ENCODE peak calls at places on chromosomes 1 and 21, in seven cellular contexts. One of them, this sample, is unnamed.

GRCh38 chr21:30996728-30997127 is 41.5 kb downstream of the KRTAP19-8 start:
- DNase-seq in CD8-positive, alpha-beta memory T cell: no peak
- DNase-seq in endodermal cell: no peak
- DNase-seq in GM12865: no peak
- DNase-seq in C1 segment of cervical spinal cord: no peak
- DNase-seq in HFF-Myc: no peak
- DNase-seq in psoas muscle: no peak
- DNase-seq in this sample: no peak

GRCh38 chr1:34113362-34113761 is 51.7 kb downstream of the CSMD2 start:
- DNase-seq in endodermal cell: peak
- DNase-seq in psoas muscle: no peak
- DNase-seq in HFF-Myc: no peak
- DNase-seq in CD8-positive, alpha-beta memory T cell: no peak
- DNase-seq in C1 segment of cervical spinal cord: no peak
- DNase-seq in GM12865: no peak
- DNase-seq in this sample: no peak

GRCh38 chr1:200379431-200379755 is 30.4 kb downstream of the ZNF281 start:
- DNase-seq in HFF-Myc: peak
- DNase-seq in psoas muscle: no peak
- DNase-seq in endodermal cell: no peak
- DNase-seq in C1 segment of cervical spinal cord: no peak
- DNase-seq in CD8-positive, alpha-beta memory T cell: no peak
- DNase-seq in GM12865: no peak
- DNase-seq in this sample: no peak

GRCh38 chr1:225658041-225658440 is 5.1 kb upstream of the ENAH start:
- DNase-seq in HFF-Myc: no peak
- DNase-seq in C1 segment of cervical spinal cord: no peak
- DNase-seq in CD8-positive, alpha-beta memory T cell: no peak
- DNase-seq in GM12865: no peak
- DNase-seq in endodermal cell: no peak
- DNase-seq in psoas muscle: no peak
- DNase-seq in this sample: no peak

GRCh38 chr1:216598448-216598847 is 124.8 kb downstream of the ESRRG start:
- DNase-seq in HFF-Myc: no peak
- DNase-seq in C1 segment of cervical spinal cord: no peak
- DNase-seq in endodermal cell: no peak
- DNase-seq in CD8-positive, alpha-beta memory T cell: no peak
- DNase-seq in GM12865: no peak
- DNase-seq in psoas muscle: no peak
- DNase-seq in this sample: no peak

GRCh38 chr1:35047188-35047858 is 15.6 kb upstream of the ZMYM6 start:
- DNase-seq in endodermal cell: no peak
- DNase-seq in HFF-Myc: no peak
- DNase-seq in C1 segment of cervical spinal cord: no peak
- DNase-seq in CD8-positive, alpha-beta memory T cell: no peak
- DNase-seq in psoas muscle: no peak
- DNase-seq in GM12865: no peak
- DNase-seq in this sample: no peak

GRCh38 chr1:16167331-16168143 is 11.7 kb upstream of the EPHA2 start:
- DNase-seq in C1 segment of cervical spinal cord: no peak
- DNase-seq in HFF-Myc: no peak
- DNase-seq in CD8-positive, alpha-beta memory T cell: peak
- DNase-seq in psoas muscle: no peak
- DNase-seq in endodermal cell: peak
- DNase-seq in GM12865: peak
- DNase-seq in this sample: no peak

GRCh38 chr1:10211805-10212405 is 1.5 kb downstream of the KIF1B start:
- DNase-seq in C1 segment of cervical spinal cord: no peak
- DNase-seq in HFF-Myc: no peak
- DNase-seq in endodermal cell: no peak
- DNase-seq in psoas muscle: peak
- DNase-seq in CD8-positive, alpha-beta memory T cell: no peak
- DNase-seq in GM12865: no peak
- DNase-seq in this sample: peak

GRCh38 chr1:25727819-25728286 is 72.1 kb upstream of the SELENON start:
- DNase-seq in GM12865: no peak
- DNase-seq in psoas muscle: peak
- DNase-seq in endodermal cell: peak
- DNase-seq in C1 segment of cervical spinal cord: peak
- DNase-seq in CD8-positive, alpha-beta memory T cell: no peak
- DNase-seq in HFF-Myc: no peak
- DNase-seq in this sample: no peak

GRCh38 chr1:119611701-119612113 is 36.4 kb downstream of the ZNF697 start:
- DNase-seq in GM12865: peak
- DNase-seq in CD8-positive, alpha-beta memory T cell: peak
- DNase-seq in C1 segment of cervical spinal cord: peak
- DNase-seq in endodermal cell: peak
- DNase-seq in psoas muscle: peak
- DNase-seq in HFF-Myc: no peak
- DNase-seq in this sample: peak

GRCh38 chr21:41902946-41903345 is 23.8 kb upstream of the PRDM15 start:
- DNase-seq in psoas muscle: no peak
- DNase-seq in endodermal cell: no peak
- DNase-seq in HFF-Myc: no peak
- DNase-seq in GM12865: no peak
- DNase-seq in C1 segment of cervical spinal cord: no peak
- DNase-seq in CD8-positive, alpha-beta memory T cell: no peak
- DNase-seq in this sample: no peak

GRCh38 chr1:245575710-245576109 is 420.9 kb downstream of the KIF26B start:
- DNase-seq in endodermal cell: no peak
- DNase-seq in GM12865: no peak
- DNase-seq in C1 segment of cervical spinal cord: no peak
- DNase-seq in HFF-Myc: no peak
- DNase-seq in psoas muscle: no peak
- DNase-seq in CD8-positive, alpha-beta memory T cell: no peak
- DNase-seq in this sample: no peak

GRCh38 chr21:45001134-45002095 is 61.6 kb downstream of the SLX9 start:
- DNase-seq in GM12865: no peak
- DNase-seq in psoas muscle: peak
- DNase-seq in CD8-positive, alpha-beta memory T cell: no peak
- DNase-seq in HFF-Myc: no peak
- DNase-seq in endodermal cell: no peak
- DNase-seq in C1 segment of cervical spinal cord: peak
- DNase-seq in this sample: no peak

GRCh38 chr1:204574856-204575145 is 58.6 kb downstream of the MDM4 start:
- DNase-seq in endodermal cell: no peak
- DNase-seq in psoas muscle: no peak
- DNase-seq in GM12865: no peak
- DNase-seq in HFF-Myc: peak
- DNase-seq in CD8-positive, alpha-beta memory T cell: no peak
- DNase-seq in C1 segment of cervical spinal cord: no peak
- DNase-seq in this sample: no peak

GRCh38 chr1:175822575-175822974 is 79.2 kb upstream of the TNR start:
- DNase-seq in GM12865: no peak
- DNase-seq in C1 segment of cervical spinal cord: no peak
- DNase-seq in HFF-Myc: no peak
- DNase-seq in CD8-positive, alpha-beta memory T cell: no peak
- DNase-seq in endodermal cell: no peak
- DNase-seq in psoas muscle: no peak
- DNase-seq in this sample: no peak

GRCh38 chr1:6317101-6317760 is 56.3 kb upstream of the GPR153 start:
- DNase-seq in HFF-Myc: no peak
- DNase-seq in GM12865: no peak
- DNase-seq in endodermal cell: no peak
- DNase-seq in CD8-positive, alpha-beta memory T cell: no peak
- DNase-seq in psoas muscle: no peak
- DNase-seq in C1 segment of cervical spinal cord: no peak
- DNase-seq in this sample: no peak

GRCh38 chr1:158019177-158019868 is 25.9 kb downstream of the KIRREL1 start:
- DNase-seq in HFF-Myc: peak
- DNase-seq in C1 segment of cervical spinal cord: no peak
- DNase-seq in CD8-positive, alpha-beta memory T cell: no peak
- DNase-seq in GM12865: no peak
- DNase-seq in endodermal cell: peak
- DNase-seq in psoas muscle: peak
- DNase-seq in this sample: no peak

GRCh38 chr1:58813361-58813760 is 29.5 kb upstream of the JUN start:
- DNase-seq in endodermal cell: no peak
- DNase-seq in C1 segment of cervical spinal cord: no peak
- DNase-seq in psoas muscle: no peak
- DNase-seq in HFF-Myc: no peak
- DNase-seq in GM12865: peak
- DNase-seq in CD8-positive, alpha-beta memory T cell: no peak
- DNase-seq in this sample: no peak

GRCh38 chr1:8789314-8790214 is 27.9 kb downstream of the RERE start:
- DNase-seq in GM12865: no peak
- DNase-seq in C1 segment of cervical spinal cord: no peak
- DNase-seq in psoas muscle: no peak
- DNase-seq in CD8-positive, alpha-beta memory T cell: no peak
- DNase-seq in endodermal cell: no peak
- DNase-seq in HFF-Myc: no peak
- DNase-seq in this sample: no peak

GRCh38 chr1:91803847-91804545 is 82.0 kb downstream of the TGFBR3 start:
- DNase-seq in endodermal cell: no peak
- DNase-seq in GM12865: peak
- DNase-seq in HFF-Myc: no peak
- DNase-seq in C1 segment of cervical spinal cord: peak
- DNase-seq in CD8-positive, alpha-beta memory T cell: peak
- DNase-seq in psoas muscle: no peak
- DNase-seq in this sample: no peak

GRCh38 chr1:226706664-226707063 is 32.4 kb downstream of the ITPKB start:
- DNase-seq in CD8-positive, alpha-beta memory T cell: no peak
- DNase-seq in GM12865: no peak
- DNase-seq in endodermal cell: no peak
- DNase-seq in HFF-Myc: no peak
- DNase-seq in C1 segment of cervical spinal cord: peak
- DNase-seq in psoas muscle: no peak
- DNase-seq in this sample: no peak

GRCh38 chr21:29571949-29572348 is 273.2 kb downstream of the BACH1 start:
- DNase-seq in CD8-positive, alpha-beta memory T cell: no peak
- DNase-seq in HFF-Myc: no peak
- DNase-seq in C1 segment of cervical spinal cord: no peak
- DNase-seq in endodermal cell: no peak
- DNase-seq in psoas muscle: no peak
- DNase-seq in GM12865: no peak
- DNase-seq in this sample: no peak

GRCh38 chr1:70090875-70091274 is 114.5 kb downstream of the LRRC40 start:
- DNase-seq in GM12865: no peak
- DNase-seq in HFF-Myc: peak
- DNase-seq in CD8-positive, alpha-beta memory T cell: no peak
- DNase-seq in C1 segment of cervical spinal cord: no peak
- DNase-seq in endodermal cell: no peak
- DNase-seq in psoas muscle: no peak
- DNase-seq in this sample: no peak

GRCh38 chr1:172515927-172516326 is 17.0 kb upstream of the SUCO start:
- DNase-seq in endodermal cell: no peak
- DNase-seq in psoas muscle: no peak
- DNase-seq in GM12865: no peak
- DNase-seq in HFF-Myc: no peak
- DNase-seq in CD8-positive, alpha-beta memory T cell: no peak
- DNase-seq in C1 segment of cervical spinal cord: no peak
- DNase-seq in this sample: no peak

GRCh38 chr1:145758575-145758974 is 39.3 kb downstream of the CD160 start:
- DNase-seq in psoas muscle: no peak
- DNase-seq in CD8-positive, alpha-beta memory T cell: no peak
- DNase-seq in GM12865: no peak
- DNase-seq in endodermal cell: no peak
- DNase-seq in HFF-Myc: no peak
- DNase-seq in C1 segment of cervical spinal cord: no peak
- DNase-seq in this sample: no peak

GRCh38 chr1:150765229-150765976 is at the start of gene CTSS:
- DNase-seq in endodermal cell: no peak
- DNase-seq in GM12865: peak
- DNase-seq in C1 segment of cervical spinal cord: peak
- DNase-seq in CD8-positive, alpha-beta memory T cell: peak
- DNase-seq in HFF-Myc: peak
- DNase-seq in psoas muscle: no peak
- DNase-seq in this sample: no peak

GRCh38 chr1:201946224-201946908 is at the start of gene LMOD1:
- DNase-seq in HFF-Myc: no peak
- DNase-seq in GM12865: no peak
- DNase-seq in endodermal cell: peak
- DNase-seq in CD8-positive, alpha-beta memory T cell: no peak
- DNase-seq in psoas muscle: peak
- DNase-seq in C1 segment of cervical spinal cord: peak
- DNase-seq in this sample: peak

GRCh38 chr1:159953866-159954515 is at the start of gene SLAMF9:
- DNase-seq in GM12865: no peak
- DNase-seq in HFF-Myc: no peak
- DNase-seq in endodermal cell: no peak
- DNase-seq in psoas muscle: no peak
- DNase-seq in C1 segment of cervical spinal cord: no peak
- DNase-seq in CD8-positive, alpha-beta memory T cell: no peak
- DNase-seq in this sample: no peak

GRCh38 chr1:148263128-148263905 is 111.2 kb upstream of the NBPF11 start:
- DNase-seq in C1 segment of cervical spinal cord: peak
- DNase-seq in psoas muscle: peak
- DNase-seq in CD8-positive, alpha-beta memory T cell: peak
- DNase-seq in endodermal cell: peak
- DNase-seq in GM12865: peak
- DNase-seq in HFF-Myc: peak
- DNase-seq in this sample: peak

GRCh38 chr1:11752359-11753208 is 9.4 kb upstream of the C1orf167 start:
- DNase-seq in GM12865: peak
- DNase-seq in psoas muscle: no peak
- DNase-seq in endodermal cell: no peak
- DNase-seq in HFF-Myc: no peak
- DNase-seq in C1 segment of cervical spinal cord: no peak
- DNase-seq in CD8-positive, alpha-beta memory T cell: no peak
- DNase-seq in this sample: no peak

GRCh38 chr1:58874327-58874726 is 90.5 kb upstream of the JUN start:
- DNase-seq in CD8-positive, alpha-beta memory T cell: no peak
- DNase-seq in psoas muscle: no peak
- DNase-seq in C1 segment of cervical spinal cord: no peak
- DNase-seq in endodermal cell: no peak
- DNase-seq in HFF-Myc: no peak
- DNase-seq in GM12865: no peak
- DNase-seq in this sample: no peak

GRCh38 chr1:228088586-228089498 is 6.3 kb downstream of the ARF1 start:
- DNase-seq in CD8-positive, alpha-beta memory T cell: no peak
- DNase-seq in psoas muscle: peak
- DNase-seq in C1 segment of cervical spinal cord: no peak
- DNase-seq in HFF-Myc: no peak
- DNase-seq in endodermal cell: peak
- DNase-seq in GM12865: no peak
- DNase-seq in this sample: no peak

GRCh38 chr21:45641480-45642035 is 2.0 kb upstream of the PCBP3 start:
- DNase-seq in HFF-Myc: no peak
- DNase-seq in CD8-positive, alpha-beta memory T cell: no peak
- DNase-seq in GM12865: no peak
- DNase-seq in endodermal cell: peak
- DNase-seq in psoas muscle: no peak
- DNase-seq in C1 segment of cervical spinal cord: no peak
- DNase-seq in this sample: no peak

GRCh38 chr1:89322402-89322801 is 41.5 kb upstream of the GBP6 start:
- DNase-seq in endodermal cell: no peak
- DNase-seq in psoas muscle: no peak
- DNase-seq in HFF-Myc: no peak
- DNase-seq in C1 segment of cervical spinal cord: no peak
- DNase-seq in CD8-positive, alpha-beta memory T cell: no peak
- DNase-seq in GM12865: no peak
- DNase-seq in this sample: no peak

GRCh38 chr1:173570370-173571030 is 32.4 kb downstream of the SLC9C2 start:
- DNase-seq in CD8-positive, alpha-beta memory T cell: no peak
- DNase-seq in HFF-Myc: no peak
- DNase-seq in C1 segment of cervical spinal cord: no peak
- DNase-seq in GM12865: peak
- DNase-seq in psoas muscle: no peak
- DNase-seq in endodermal cell: no peak
- DNase-seq in this sample: no peak

GRCh38 chr1:81584398-81584797 is 216.3 kb upstream of the ADGRL2 start:
- DNase-seq in psoas muscle: no peak
- DNase-seq in GM12865: no peak
- DNase-seq in CD8-positive, alpha-beta memory T cell: no peak
- DNase-seq in HFF-Myc: no peak
- DNase-seq in C1 segment of cervical spinal cord: no peak
- DNase-seq in endodermal cell: no peak
- DNase-seq in this sample: no peak

GRCh38 chr1:202145325-202146140 is 996 bp upstream of the ARL8A start:
- DNase-seq in psoas muscle: no peak
- DNase-seq in CD8-positive, alpha-beta memory T cell: peak
- DNase-seq in HFF-Myc: no peak
- DNase-seq in C1 segment of cervical spinal cord: peak
- DNase-seq in GM12865: peak
- DNase-seq in endodermal cell: peak
- DNase-seq in this sample: no peak

GRCh38 chr21:36429672-36430546 is 44.7 kb downstream of the CHAF1B start:
- DNase-seq in GM12865: peak
- DNase-seq in endodermal cell: peak
- DNase-seq in CD8-positive, alpha-beta memory T cell: peak
- DNase-seq in HFF-Myc: peak
- DNase-seq in psoas muscle: peak
- DNase-seq in C1 segment of cervical spinal cord: no peak
- DNase-seq in this sample: peak

This sample was measured in 8988T.